ENCODE peak calls at places on chromosomes 7 and 10, in eight cellular contexts. S is mammary epithelial cell, L is heart right ventricle, F is tibial artery, N is GM23338, J is psoas muscle, C is right lobe of liver, U is astrocyte of the cerebellum. D is an unnamed sample.

GRCh38 chr10:63711866-63712716 is 190.9 kb downstream of the REEP3 start:
- DNase-seq in S (peak), L (peak), F (peak), N (no peak), J (peak), C (peak), U (peak), D (peak)

GRCh38 chr10:46031648-46032532 is 1.5 kb upstream of the NCOA4 start:
- DNase-seq in S (no peak), L (no peak), F (no peak), N (no peak), J (no peak), C (no peak), U (no peak), D (no peak)

GRCh38 chr7:149885191-149886017 is 11.6 kb downstream of the ATP6V0E2 start:
- DNase-seq in S (no peak), L (no peak), F (no peak), N (peak), J (no peak), C (no peak), U (peak), D (no peak)

GRCh38 chr7:40134428-40135423 is at the start of the genes MPLKIP and SUGCT:
- DNase-seq in S (peak), L (peak), F (peak), N (peak), J (peak), C (peak), U (peak), D (peak)

GRCh38 chr10:108336836-108337235 is 1172.3 kb upstream of the SORCS1 start:
- DNase-seq in S (no peak), L (no peak), F (no peak), N (no peak), J (no peak), C (no peak), U (no peak), D (no peak)

GRCh38 chr7:90666186-90666585 is 70.1 kb downstream of the CDK14 start:
- DNase-seq in S (no peak), L (no peak), F (no peak), N (no peak), J (peak), C (no peak), U (no peak), D (no peak)

GRCh38 chr10:114590983-114591382 is 67.1 kb downstream of the ABLIM1 start:
- DNase-seq in S (peak), L (no peak), F (no peak), N (no peak), J (no peak), C (no peak), U (no peak), D (no peak)

GRCh38 chr7:1397491-1398327 is 61.6 kb downstream of the MICALL2 start:
- DNase-seq in S (no peak), L (no peak), F (no peak), N (no peak), J (no peak), C (no peak), U (no peak), D (no peak)

GRCh38 chr10:71998840-71999194 is 34.6 kb downstream of the CHST3 start:
- DNase-seq in S (peak), L (peak), F (peak), N (no peak), J (peak), C (no peak), U (no peak), D (peak)

GRCh38 chr7:151566897-151567320 is 47.2 kb upstream of the RHEB start:
- DNase-seq in S (peak), L (no peak), F (no peak), N (peak), J (no peak), C (no peak), U (no peak), D (no peak)

GRCh38 chr10:28838908-28839307 is 161.6 kb downstream of the BAMBI start:
- DNase-seq in S (no peak), L (no peak), F (no peak), N (no peak), J (no peak), C (no peak), U (no peak), D (no peak)

GRCh38 chr10:103552856-103553742 is 59.6 kb downstream of the NEURL1 start:
- DNase-seq in S (no peak), L (no peak), F (no peak), N (no peak), J (no peak), C (no peak), U (no peak), D (no peak)

GRCh38 chr10:3330687-3331086 is 158.1 kb upstream of the PITRM1 start:
- DNase-seq in S (peak), L (no peak), F (no peak), N (no peak), J (peak), C (no peak), U (peak), D (no peak)

GRCh38 chr7:2782565-2782964 is 61.5 kb downstream of the GNA12 start:
- DNase-seq in S (no peak), L (no peak), F (no peak), N (no peak), J (no peak), C (no peak), U (no peak), D (no peak)

GRCh38 chr10:98262571-98262970 is 5.4 kb downstream of the LOXL4 start:
- DNase-seq in S (peak), L (peak), F (no peak), N (peak), J (peak), C (peak), U (no peak), D (no peak)

GRCh38 chr10:72107325-72108003 is 19.1 kb upstream of the SPOCK2 start:
- DNase-seq in S (peak), L (no peak), F (no peak), N (no peak), J (no peak), C (no peak), U (no peak), D (no peak)

GRCh38 chr7:44678468-44679179 is 70.0 kb upstream of the ZMIZ2 start:
- DNase-seq in S (peak), L (peak), F (peak), N (no peak), J (peak), C (peak), U (no peak), D (no peak)

GRCh38 chr7:81470084-81470723 is 299.6 kb downstream of the HGF start:
- DNase-seq in S (peak), L (peak), F (peak), N (peak), J (peak), C (peak), U (peak), D (peak)

GRCh38 chr10:14543048-14543903 is 212.6 kb upstream of the FRMD4A start:
- DNase-seq in S (no peak), L (peak), F (no peak), N (no peak), J (no peak), C (no peak), U (no peak), D (peak)

GRCh38 chr10:110334061-110334656 is 29.4 kb upstream of the SMNDC1 start:
- DNase-seq in S (no peak), L (no peak), F (no peak), N (no peak), J (no peak), C (no peak), U (no peak), D (no peak)

GRCh38 chr7:106260136-106260561 is 24.6 kb downstream of the NAMPT start:
- DNase-seq in S (no peak), L (no peak), F (no peak), N (no peak), J (no peak), C (no peak), U (peak), D (no peak)

GRCh38 chr10:80333985-80334384 is 22.6 kb downstream of the DYDC1 start:
- DNase-seq in S (peak), L (no peak), F (no peak), N (no peak), J (no peak), C (peak), U (no peak), D (no peak)

GRCh38 chr10:114911801-114912479 is 26.1 kb upstream of the TRUB1 start:
- DNase-seq in S (no peak), L (no peak), F (no peak), N (no peak), J (no peak), C (no peak), U (no peak), D (no peak)

GRCh38 chr7:74483402-74484336 is 30.0 kb downstream of the GTF2IRD1 start:
- DNase-seq in S (peak), L (no peak), F (peak), N (no peak), J (no peak), C (no peak), U (no peak), D (no peak)

GRCh38 chr10:130022501-130023299 is 58.6 kb upstream of the EBF3 start:
- DNase-seq in S (no peak), L (no peak), F (peak), N (no peak), J (no peak), C (no peak), U (peak), D (no peak)

GRCh38 chr10:88120599-88121333 is 257.3 kb downstream of the PTEN start:
- DNase-seq in S (no peak), L (no peak), F (no peak), N (no peak), J (no peak), C (no peak), U (no peak), D (no peak)

GRCh38 chr10:102868976-102869289 is 337 bp upstream of the AS3MT start:
- DNase-seq in S (no peak), L (no peak), F (no peak), N (peak), J (no peak), C (no peak), U (no peak), D (no peak)

GRCh38 chr10:102918817-102919236 is 733 bp downstream of the CNNM2 start:
- DNase-seq in S (peak), L (no peak), F (no peak), N (peak), J (no peak), C (peak), U (no peak), D (no peak)

GRCh38 chr7:100406767-100407166 is 21.7 kb downstream of the ZCWPW1 start:
- DNase-seq in S (peak), L (no peak), F (no peak), N (no peak), J (no peak), C (no peak), U (peak), D (no peak)

DNA sequence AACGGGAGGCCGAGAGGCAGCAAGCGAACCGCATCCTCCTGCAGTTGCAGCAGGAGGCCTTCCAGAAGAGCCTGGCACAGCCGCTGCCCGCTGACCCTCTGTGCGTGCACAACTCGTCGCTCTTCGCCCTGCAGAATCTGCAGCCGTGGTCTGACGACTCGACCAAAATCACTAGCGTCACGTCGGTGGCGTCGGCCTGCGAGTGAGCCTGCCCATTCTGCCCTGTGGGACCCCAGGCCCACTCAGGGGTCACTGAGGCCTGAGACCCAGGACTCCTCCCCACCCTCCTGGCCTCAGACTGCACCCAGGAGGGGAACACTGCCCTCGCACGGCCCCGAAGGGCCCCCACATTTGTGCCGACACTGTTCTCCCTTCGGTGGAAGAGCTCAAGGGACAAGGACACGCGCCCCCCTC is 5.6 kb downstream of the TLX1 start:
- DNase-seq in S (no peak), L (no peak), F (no peak), N (no peak), J (no peak), C (no peak), U (no peak), D (no peak)
- H3K4me3 ChIP-seq in S (no peak), L (no peak), F (no peak), N (no peak), J (no peak), C (no peak), U (no peak), D (no peak)

GRCh38 chr10:123257904-123258303 is 103.7 kb downstream of the BUB3 start:
- DNase-seq in S (no peak), L (no peak), F (no peak), N (no peak), J (no peak), C (no peak), U (no peak), D (no peak)
- H3K4me3 ChIP-seq in S (no peak), L (no peak), F (no peak), N (no peak), J (no peak), C (no peak), U (no peak), D (no peak)

DNA sequence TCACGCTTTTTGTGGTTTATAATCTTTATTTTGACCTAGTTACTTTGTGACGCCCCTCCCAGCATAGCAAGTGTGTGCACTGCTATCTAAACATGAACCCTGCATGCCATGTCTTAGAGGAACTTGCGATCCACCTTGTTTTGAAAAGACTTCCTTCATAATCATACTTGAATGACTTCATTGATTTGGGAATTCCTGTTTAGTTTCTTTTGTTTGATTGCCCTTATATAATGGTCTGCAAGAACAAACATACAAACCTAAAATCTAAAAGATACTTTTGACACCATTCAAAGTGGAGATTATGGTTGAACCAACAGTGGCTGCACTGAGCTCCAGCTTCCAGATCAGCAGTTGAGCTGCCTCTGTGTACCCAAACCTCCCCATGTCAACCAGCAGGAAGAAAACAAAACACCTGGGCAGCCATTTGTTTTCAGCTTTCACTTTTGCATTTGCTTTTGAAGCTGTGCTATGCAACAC is 132.6 kb downstream of the CELF2 start:
- DNase-seq in S (no peak), L (no peak), F (no peak), N (no peak), J (no peak), C (no peak), U (no peak), D (no peak)
- H3K4me3 ChIP-seq in S (no peak), L (no peak), F (no peak), N (no peak), J (no peak), C (no peak), U (no peak), D (no peak)

DNA sequence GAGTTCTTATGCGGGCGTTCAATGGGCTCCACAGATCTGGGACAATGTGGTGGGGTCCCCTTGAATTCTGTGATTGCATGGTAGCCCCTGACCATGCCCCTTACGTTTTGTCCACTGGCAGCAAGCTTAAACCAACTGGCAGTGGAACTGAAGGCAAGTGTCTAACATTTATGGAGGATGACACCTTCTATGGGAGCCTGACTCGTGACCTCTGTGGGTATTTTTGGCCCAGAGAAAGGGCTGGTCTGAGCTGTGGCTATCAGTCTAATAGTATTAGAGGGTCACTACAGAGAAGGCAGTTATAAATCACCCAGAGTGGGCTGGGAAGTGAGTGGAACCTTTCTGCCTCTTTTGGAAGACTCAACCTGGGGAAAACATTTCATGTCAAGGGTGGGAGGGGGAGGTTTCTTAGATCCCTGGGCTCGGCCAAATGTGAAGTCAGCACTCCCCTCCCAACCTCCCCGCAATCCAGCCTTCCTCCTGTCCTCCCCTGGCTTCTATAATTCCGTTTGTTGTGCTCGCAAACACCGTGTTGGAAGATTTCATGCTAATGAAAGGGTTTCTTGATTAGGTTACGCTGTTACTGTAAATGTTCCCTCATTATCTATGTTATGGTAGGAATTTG is 322.7 kb downstream of the RPS24 start:
- DNase-seq in S (no peak), L (no peak), F (no peak), N (no peak), J (no peak), C (no peak), U (no peak), D (no peak)
- H3K4me3 ChIP-seq in S (no peak), L (no peak), F (no peak), N (no peak), J (no peak), C (no peak), U (no peak), D (no peak)

GRCh38 chr7:138459300-138460175 is 521 bp upstream of the TRIM24 start:
- DNase-seq in S (peak), L (peak), F (peak), N (peak), J (no peak), C (no peak), U (peak), D (peak)
- H3K4me3 ChIP-seq in S (peak), L (no peak), F (peak), N (peak), J (peak), C (peak), U (peak), D (peak)